ENCODE peak calls at places on chromosomes 2 and 18, in seven cellular contexts. D is MM.1S, X is neural progenitor cell, F is GM23248, J is PC-3, O is HCT116, L is SK-N-SH. K is an unnamed sample. For H3K4me1, the result is how much of the 10 kb centered on the place peaks cover.

GRCh38 chr2:240023792-240024191 is 1.4 kb downstream of the NDUFA10 start:
- DNase-seq in D (no peak), X (no peak), F (peak), J (no peak), O (no peak), L (no peak), K (no peak)

GRCh38 chr2:143819190-143819735 is 690.0 kb downstream of the ARHGAP15 start:
- DNase-seq in D (no peak), X (no peak), F (peak), J (no peak), O (no peak), L (no peak), K (peak)

GRCh38 chr2:72605836-72606442 is 219.9 kb downstream of the EXOC6B start:
- DNase-seq in D (peak), X (peak), F (peak), J (peak), O (no peak), L (peak), K (peak)

GRCh38 chr2:118443596-118443995 is 355.3 kb downstream of the INSIG2 start:
- DNase-seq in D (no peak), X (no peak), F (peak), J (peak), O (no peak), L (no peak), K (no peak)

GRCh38 chr2:3594493-3595281 is at the start of gene COLEC11:
- DNase-seq in D (no peak), X (peak), F (no peak), J (no peak), O (no peak), L (peak), K (no peak)

GRCh38 chr2:235616846-235617245 is 123.0 kb downstream of the AGAP1 start:
- DNase-seq in D (no peak), X (no peak), F (peak), J (no peak), O (no peak), L (no peak), K (no peak)

GRCh38 chr2:46518848-46519247 is 39.5 kb downstream of the TMEM247 start:
- DNase-seq in D (no peak), X (no peak), F (no peak), J (no peak), O (no peak), L (no peak), K (no peak)

GRCh38 chr18:26803643-26804042 is 61.9 kb downstream of the AQP4 start:
- DNase-seq in D (no peak), X (no peak), F (no peak), J (no peak), O (no peak), L (no peak), K (peak)

GRCh38 chr2:30686000-30686399 is 121.2 kb downstream of the CAPN13 start:
- DNase-seq in D (no peak), X (peak), F (no peak), J (peak), O (no peak), L (peak), K (peak)

GRCh38 chr2:197339496-197340220 is 29.1 kb upstream of the ANKRD44 start:
- DNase-seq in D (no peak), X (no peak), F (no peak), J (no peak), O (no peak), L (no peak), K (no peak)

GRCh38 chr18:56161604-56162003 is 476.8 kb downstream of the TXNL1 start:
- DNase-seq in D (no peak), X (no peak), F (no peak), J (peak), O (no peak), L (no peak), K (no peak)

GRCh38 chr18:3869848-3870247 is 419.9 kb downstream of the TGIF1 start:
- DNase-seq in D (no peak), X (peak), F (peak), J (peak), O (peak), L (peak), K (peak)

GRCh38 chr2:234963785-234964615 is 12.2 kb downstream of the SH3BP4 start:
- DNase-seq in D (no peak), X (no peak), F (peak), J (peak), O (peak), L (no peak), K (no peak)

GRCh38 chr2:149401007-149401406 is 70.6 kb downstream of the LYPD6 start:
- DNase-seq in D (no peak), X (no peak), F (peak), J (peak), O (no peak), L (no peak), K (no peak)

GRCh38 chr2:15840173-15840572 is 100.2 kb upstream of the MYCN start:
- DNase-seq in D (no peak), X (no peak), F (no peak), J (peak), O (no peak), L (no peak), K (no peak)

GRCh38 chr2:181234429-181235410 is 222.5 kb upstream of the ITGA4 start:
- DNase-seq in D (no peak), X (no peak), F (no peak), J (no peak), O (no peak), L (no peak), K (no peak)

GRCh38 chr2:196660264-196660663 is 20.7 kb downstream of the CCDC150 start:
- DNase-seq in D (no peak), X (no peak), F (peak), J (no peak), O (no peak), L (no peak), K (no peak)

GRCh38 chr2:222398446-222398885 is 25.9 kb upstream of the SGPP2 start:
- DNase-seq in D (no peak), X (no peak), F (no peak), J (no peak), O (no peak), L (no peak), K (no peak)

GRCh38 chr2:1602359-1603010 is 141.8 kb downstream of the PXDN start:
- DNase-seq in D (no peak), X (no peak), F (no peak), J (no peak), O (no peak), L (no peak), K (no peak)

GRCh38 chr2:15748736-15749323 is 157.2 kb downstream of the DDX1 start:
- DNase-seq in D (no peak), X (peak), F (no peak), J (peak), O (peak), L (peak), K (peak)

GRCh38 chr2:112876971-112877361 is 34.0 kb upstream of the IL37 start:
- DNase-seq in D (no peak), X (no peak), F (peak), J (peak), O (no peak), L (no peak), K (no peak)

GRCh38 chr2:58428553-58429284 is 187.6 kb upstream of the FANCL start:
- DNase-seq in D (no peak), X (peak), F (peak), J (no peak), O (no peak), L (peak), K (no peak)

GRCh38 chr18:48804856-48805610 is 145.7 kb downstream of the SMAD7 start:
- DNase-seq in D (no peak), X (no peak), F (no peak), J (no peak), O (no peak), L (no peak), K (no peak)

GRCh38 chr2:37664190-37664751 is 7.2 kb downstream of the CDC42EP3 start:
- DNase-seq in D (no peak), X (no peak), F (no peak), J (peak), O (no peak), L (no peak), K (no peak)

GRCh38 chr2:1324884-1325283 is 88.4 kb upstream of the TPO start:
- DNase-seq in D (no peak), X (no peak), F (no peak), J (no peak), O (no peak), L (no peak), K (no peak)

GRCh38 chr2:221422516-221423211 is 149.4 kb downstream of the EPHA4 start:
- DNase-seq in D (no peak), X (no peak), F (no peak), J (peak), O (no peak), L (no peak), K (no peak)

GRCh38 chr2:26435106-26435505 is 33.4 kb downstream of the DRC1 start:
- DNase-seq in D (no peak), X (no peak), F (no peak), J (peak), O (no peak), L (no peak), K (no peak)

GRCh38 chr2:239300871-239301742 is 99.7 kb downstream of the HDAC4 start:
- DNase-seq in D (no peak), X (no peak), F (no peak), J (no peak), O (no peak), L (no peak), K (no peak)

GRCh38 chr2:71505086-71505769 is 51.9 kb downstream of the DYSF start:
- DNase-seq in D (no peak), X (no peak), F (no peak), J (no peak), O (no peak), L (peak), K (no peak)

GRCh38 chr2:150292807-150293206 is 194.7 kb downstream of the RND3 start:
- DNase-seq in D (no peak), X (no peak), F (peak), J (no peak), O (no peak), L (no peak), K (no peak)

GRCh38 chr18:3015203-3015590 is 2.3 kb upstream of the LPIN2 start:
- DNase-seq in D (no peak), X (no peak), F (peak), J (peak), O (peak), L (no peak), K (no peak)

GRCh38 chr2:19871836-19872235 is 29.9 kb downstream of the TTC32 start:
- DNase-seq in D (no peak), X (no peak), F (no peak), J (no peak), O (no peak), L (no peak), K (no peak)

GRCh38 chr2:217434183-217434620 is 568.6 kb downstream of the TNS1 start:
- DNase-seq in D (no peak), X (peak), F (peak), J (peak), O (peak), L (peak), K (peak)

DNA sequence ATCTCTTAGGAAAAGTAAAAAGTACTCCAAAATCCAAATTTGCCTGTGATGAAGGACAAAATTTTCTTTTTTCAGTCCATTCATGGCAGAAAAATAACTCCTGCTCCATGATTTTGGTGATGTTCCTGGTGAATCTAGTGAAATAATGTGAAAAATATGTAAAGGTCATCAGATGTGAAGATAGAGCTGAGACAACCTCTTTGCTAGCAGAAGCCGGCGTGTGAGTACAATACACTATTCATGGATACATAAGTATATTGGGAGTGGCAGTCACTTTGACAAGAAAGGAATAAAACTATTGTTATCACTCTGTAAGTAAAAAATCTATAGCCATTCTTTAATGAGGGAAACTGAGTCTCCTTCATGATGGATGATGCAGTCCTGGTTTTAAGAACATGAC is 6.3 kb upstream of the SLC1A4 start:
- DNase-seq in D (no peak), X (no peak), F (no peak), J (no peak), O (no peak), L (no peak), K (no peak)
- H3K4me1 ChIP-seq in D (under half), X (under half), F (under half), J (under half), O (under half), L (under half), K (under half)

GRCh38 chr2:168466834-168467565 is 10.9 kb downstream of the CERS6 start:
- DNase-seq in D (no peak), X (no peak), F (no peak), J (no peak), O (no peak), L (no peak), K (no peak)
- H2AFZ ChIP-seq in D (no peak), X (no peak), F (no peak), J (no peak), O (no peak), L (no peak), K (no peak)

GRCh38 chr2:216002274-216002673 is 11.1 kb downstream of the MREG start:
- DNase-seq in D (no peak), X (no peak), F (no peak), J (no peak), O (no peak), L (no peak), K (no peak)
- TF ChIP-seq EZH2phosphoT487 in D (no peak), X (no peak), F (no peak), J (no peak), O (no peak), L (no peak), K (no peak)

GRCh38 chr2:207950063-207950760 is 75.1 kb downstream of the PLEKHM3 start:
- DNase-seq in D (no peak), X (no peak), F (no peak), J (no peak), O (no peak), L (no peak), K (no peak)

GRCh38 chr2:207950761-207951114 is 74.6 kb downstream of the PLEKHM3 start:
- DNase-seq in D (no peak), X (no peak), F (no peak), J (no peak), O (no peak), L (no peak), K (no peak)

GRCh38 chr2:207951734-207952480 is 73.4 kb downstream of the PLEKHM3 start:
- DNase-seq in D (no peak), X (no peak), F (no peak), J (no peak), O (no peak), L (no peak), K (peak)

GRCh38 chr2:207953354-207953753 is 72.0 kb downstream of the PLEKHM3 start:
- DNase-seq in D (no peak), X (no peak), F (peak), J (no peak), O (no peak), L (no peak), K (no peak)

GRCh38 chr2:207952564-207953345 is 72.6 kb downstream of the PLEKHM3 start:
- DNase-seq in D (no peak), X (no peak), F (no peak), J (no peak), O (no peak), L (no peak), K (no peak)
- H3K4me1 ChIP-seq in D (under half), X (under half), F (under half), J (under half), O (under half), L (under half), K (under half)

DNA sequence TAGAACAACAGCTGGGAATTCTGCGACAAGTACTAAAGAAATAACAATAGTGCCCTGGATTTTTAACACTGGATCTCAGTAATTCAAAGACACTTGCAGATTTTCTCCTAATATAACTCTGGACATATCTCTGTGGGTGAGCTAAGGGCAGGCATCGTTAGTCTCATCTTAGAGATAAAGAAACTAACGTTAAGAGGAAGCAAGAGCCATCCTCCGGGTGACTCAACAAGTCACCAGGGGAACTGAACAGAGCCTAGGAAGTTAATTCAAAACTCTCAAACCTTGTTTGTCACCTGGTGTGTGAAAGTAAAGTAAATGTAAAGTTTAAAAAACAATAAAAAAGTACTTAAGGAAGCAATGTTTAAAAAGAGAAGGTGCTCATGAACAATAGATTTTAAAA is 41.6 kb upstream of the NRP2 start:
- DNase-seq in D (no peak), X (no peak), F (no peak), J (no peak), O (no peak), L (no peak), K (no peak)
- H2AFZ ChIP-seq in D (no peak), X (no peak), F (no peak), J (no peak), O (no peak), L (peak), K (no peak)